ENCODE peak calls at places on chromosomes 4 and X, in four cellular contexts. One of them, this sample, is unnamed.

GRCh38 chr4:153013202-153013988 is 77.3 kb downstream of the FHDC1 start:
- DNase-seq in A172: no peak
- DNase-seq in MCF 10A: no peak
- DNase-seq in heart left ventricle: no peak
- DNase-seq in this sample: no peak

GRCh38 chr4:174210952-174211490 is 72.4 kb downstream of the FBXO8 start:
- DNase-seq in heart left ventricle: no peak
- DNase-seq in A172: no peak
- DNase-seq in MCF 10A: no peak
- DNase-seq in this sample: no peak

GRCh38 chr4:38523524-38524448 is 140.2 kb upstream of the KLF3 start:
- DNase-seq in MCF 10A: no peak
- DNase-seq in heart left ventricle: no peak
- DNase-seq in A172: no peak
- DNase-seq in this sample: no peak

GRCh38 chrX:20521245-20521644 is 254.5 kb upstream of the RPS6KA3 start:
- DNase-seq in heart left ventricle: no peak
- DNase-seq in A172: peak
- DNase-seq in MCF 10A: peak
- DNase-seq in this sample: no peak

GRCh38 chrX:3592184-3592583 is 121.3 kb downstream of the PRKX start:
- DNase-seq in MCF 10A: no peak
- DNase-seq in heart left ventricle: no peak
- DNase-seq in A172: no peak
- DNase-seq in this sample: no peak

GRCh38 chrX:13837290-13837745 is 20.4 kb upstream of the GPM6B start:
- DNase-seq in A172: no peak
- DNase-seq in heart left ventricle: no peak
- DNase-seq in MCF 10A: no peak
- DNase-seq in this sample: no peak

GRCh38 chrX:102968216-102968615 is 31.1 kb downstream of the RAB40AL start:
- DNase-seq in A172: no peak
- DNase-seq in heart left ventricle: no peak
- DNase-seq in MCF 10A: no peak
- DNase-seq in this sample: no peak

GRCh38 chr4:185849543-185850185 is 37.7 kb upstream of the SORBS2 start:
- DNase-seq in MCF 10A: no peak
- DNase-seq in A172: no peak
- DNase-seq in heart left ventricle: peak
- DNase-seq in this sample: no peak

GRCh38 chr4:38461342-38461741 is 202.7 kb upstream of the KLF3 start:
- DNase-seq in A172: no peak
- DNase-seq in MCF 10A: no peak
- DNase-seq in heart left ventricle: no peak
- DNase-seq in this sample: no peak

GRCh38 chr4:122798101-122798500 is 28.5 kb upstream of the FGF2 start:
- DNase-seq in heart left ventricle: peak
- DNase-seq in A172: peak
- DNase-seq in MCF 10A: peak
- DNase-seq in this sample: peak

GRCh38 chr4:35465096-35465495 is 779.2 kb downstream of the ARAP2 start:
- DNase-seq in A172: no peak
- DNase-seq in MCF 10A: peak
- DNase-seq in heart left ventricle: no peak
- DNase-seq in this sample: peak

GRCh38 chr4:81389720-81390119 is 82.0 kb downstream of the RASGEF1B start:
- DNase-seq in heart left ventricle: no peak
- DNase-seq in MCF 10A: no peak
- DNase-seq in A172: no peak
- DNase-seq in this sample: no peak

GRCh38 chr4:73902038-73902637 is 32.9 kb downstream of the CXCL1 start:
- DNase-seq in A172: no peak
- DNase-seq in MCF 10A: no peak
- DNase-seq in heart left ventricle: no peak
- DNase-seq in this sample: no peak